ENCODE peak calls at places on chromosomes 7 and 10, in seven cellular contexts. H, D, W, O, K, S and P are unnamed samples.

GRCh38 chr7:47945261-47946015 is 2.8 kb downstream of the PKD1L1 start:
- DNase-seq in K (peak), S (peak), W (peak), H (peak), D (peak), O (peak), P (no peak)

GRCh38 chr10:35641430-35642015 is 573 bp downstream of the FZD8 start:
- DNase-seq in O (no peak), D (peak), S (no peak), H (peak), K (peak), W (no peak), P (no peak)

GRCh38 chr10:112082134-112082533 is 101.4 kb downstream of the GPAM start:
- DNase-seq in K (no peak), O (no peak), H (peak), S (no peak), D (peak), W (no peak), P (no peak)

GRCh38 chr10:80187465-80188409 is 17.6 kb downstream of the ANXA11 start:
- DNase-seq in K (no peak), O (no peak), D (no peak), H (no peak), S (peak), W (no peak), P (no peak)

GRCh38 chr10:84606428-84606827 is 278.0 kb downstream of the CCSER2 start:
- DNase-seq in W (no peak), O (no peak), S (no peak), K (no peak), H (no peak), D (no peak), P (no peak)

GRCh38 chr7:41313171-41313570 is 389.7 kb downstream of the INHBA start:
- DNase-seq in W (no peak), S (no peak), D (no peak), O (no peak), K (no peak), H (no peak), P (no peak)

GRCh38 chr7:117784315-117784714 is 88.9 kb downstream of the CTTNBP2 start:
- DNase-seq in S (no peak), D (no peak), O (no peak), K (no peak), H (no peak), W (no peak), P (no peak)

GRCh38 chr7:98840604-98841508 is 29.0 kb downstream of the TMEM130 start:
- DNase-seq in K (no peak), H (no peak), W (no peak), S (no peak), D (peak), O (no peak), P (no peak)

GRCh38 chr10:109773818-109774440 is 149.4 kb downstream of the XPNPEP1 start:
- DNase-seq in O (no peak), W (no peak), D (peak), H (no peak), S (no peak), K (peak), P (peak)

GRCh38 chr7:30143748-30144251 is 9.0 kb downstream of the MTURN start:
- DNase-seq in D (peak), H (no peak), O (no peak), K (no peak), W (no peak), S (no peak), P (no peak)

GRCh38 chr10:130635528-130635927 is 499.3 kb downstream of the GLRX3 start:
- DNase-seq in S (no peak), D (no peak), H (no peak), O (no peak), W (no peak), K (no peak), P (no peak)

GRCh38 chr10:83960125-83960524 is 179.2 kb upstream of the GHITM start:
- DNase-seq in S (no peak), W (no peak), H (no peak), D (no peak), O (no peak), K (no peak), P (no peak)

GRCh38 chr7:43879477-43879876 is 10.2 kb upstream of the MRPS24 start:
- DNase-seq in O (no peak), D (peak), H (no peak), K (peak), W (no peak), S (no peak), P (no peak)

GRCh38 chr10:114754445-114755320 is 66.9 kb upstream of the FHIP2A start:
- DNase-seq in K (no peak), H (no peak), D (peak), W (no peak), O (no peak), S (no peak), P (no peak)

GRCh38 chr10:115355162-115355760 is 262.1 kb downstream of the ATRNL1 start:
- DNase-seq in H (no peak), O (no peak), D (peak), W (no peak), K (peak), S (no peak), P (no peak)

GRCh38 chr10:32259551-32259950 is 87.4 kb downstream of the EPC1 start:
- DNase-seq in S (no peak), H (no peak), K (no peak), W (no peak), O (no peak), D (no peak), P (no peak)

GRCh38 chr7:22980422-22980821 is 33.5 kb downstream of the HYCC1 start:
- DNase-seq in K (no peak), O (no peak), H (no peak), W (no peak), S (no peak), D (peak), P (no peak)

GRCh38 chr10:125417605-125418004 is 257.2 kb upstream of the CTBP2 start:
- DNase-seq in S (no peak), O (no peak), H (no peak), K (no peak), D (no peak), W (peak), P (no peak)

GRCh38 chr10:2619927-2620326 is 447.4 kb upstream of the PFKP start:
- DNase-seq in W (no peak), O (no peak), H (no peak), S (no peak), K (no peak), D (no peak), P (no peak)

GRCh38 chr10:28807760-28808613 is 130.7 kb downstream of the BAMBI start:
- DNase-seq in W (no peak), S (no peak), O (no peak), K (no peak), D (peak), H (no peak), P (no peak)

GRCh38 chr10:30820282-30820991 is 190.9 kb upstream of the LYZL2 start:
- DNase-seq in O (no peak), D (peak), H (no peak), W (no peak), S (no peak), K (no peak), P (no peak)

GRCh38 chr7:42235734-42236133 is 1.3 kb downstream of the GLI3 start:
- DNase-seq in O (no peak), K (peak), S (no peak), H (no peak), W (no peak), D (peak), P (no peak)

GRCh38 chr10:91312031-91312733 is 91.7 kb downstream of the PCGF5 start:
- DNase-seq in D (no peak), O (no peak), H (no peak), W (no peak), S (no peak), K (no peak), P (no peak)

GRCh38 chr7:87003872-87004798 is 55.3 kb downstream of the ELAPOR2 start:
- DNase-seq in O (no peak), H (no peak), D (peak), S (no peak), W (no peak), K (no peak), P (no peak)

GRCh38 chr7:155974186-155974897 is 162.1 kb upstream of the SHH start:
- DNase-seq in O (no peak), S (no peak), W (peak), H (peak), D (no peak), K (no peak), P (no peak)

GRCh38 chr7:17915796-17916195 is 24.5 kb downstream of the SNX13 start:
- DNase-seq in W (no peak), D (no peak), K (no peak), S (no peak), O (no peak), H (no peak), P (no peak)

GRCh38 chr7:15686957-15687644 is 618 bp upstream of the MEOX2 start:
- DNase-seq in K (no peak), D (peak), S (no peak), H (no peak), W (no peak), O (no peak), P (no peak)